ENCODE peak calls at places on chromosome 22, in nine cellular contexts. V is CD8-positive, alpha-beta T cell; R is K562; B is A549; L is coronary artery; U is stomach; C is heart left ventricle; K is AG04449; Q is PC-3. M is an unnamed sample.

GRCh38 chr22:33841281-33842005 is 78.8 kb downstream of the LARGE1 start:
- DNase-seq in V (no peak), R (no peak), B (no peak), L (no peak), U (no peak), C (no peak), K (no peak), Q (no peak), M (peak)

GRCh38 chr22:25069758-25070461 is 117.4 kb downstream of the KIAA1671 start:
- DNase-seq in V (peak), R (no peak), B (no peak), L (no peak), U (no peak), C (no peak), K (no peak), Q (no peak), M (peak)

GRCh38 chr22:41939981-41940852 is 6.7 kb downstream of the CENPM start:
- DNase-seq in V (peak), R (peak), B (peak), L (no peak), U (peak), C (no peak), K (no peak), Q (no peak), M (no peak)

GRCh38 chr22:33542153-33542552 is 378.1 kb downstream of the LARGE1 start:
- DNase-seq in V (no peak), R (no peak), B (no peak), L (no peak), U (no peak), C (no peak), K (no peak), Q (no peak), M (no peak)

GRCh38 chr22:30821863-30822215 is 127.2 kb downstream of the OSBP2 start:
- DNase-seq in V (no peak), R (no peak), B (no peak), L (peak), U (no peak), C (no peak), K (no peak), Q (no peak), M (no peak)

GRCh38 chr22:41290262-41291221 is 4.6 kb upstream of the RANGAP1 start:
- DNase-seq in V (no peak), R (no peak), B (peak), L (no peak), U (no peak), C (peak), K (peak), Q (peak), M (peak)

GRCh38 chr22:48750282-48750681 is 1077.4 kb downstream of the BRD1 start:
- DNase-seq in V (no peak), R (no peak), B (no peak), L (peak), U (no peak), C (no peak), K (no peak), Q (no peak), M (no peak)

GRCh38 chr22:31179345-31179744 is 19.4 kb downstream of the RNF185 start:
- DNase-seq in V (no peak), R (no peak), B (peak), L (no peak), U (no peak), C (no peak), K (no peak), Q (peak), M (no peak)

GRCh38 chr22:33832558-33833151 is 87.6 kb downstream of the LARGE1 start:
- DNase-seq in V (no peak), R (no peak), B (no peak), L (no peak), U (peak), C (no peak), K (no peak), Q (no peak), M (peak)

GRCh38 chr22:48696371-48696770 is 1131.3 kb downstream of the BRD1 start:
- DNase-seq in V (no peak), R (no peak), B (no peak), L (no peak), U (no peak), C (peak), K (no peak), Q (no peak), M (no peak)

GRCh38 chr22:35375031-35375430 is 5.9 kb upstream of the HMOX1 start:
- DNase-seq in V (no peak), R (no peak), B (no peak), L (no peak), U (no peak), C (no peak), K (no peak), Q (peak), M (peak)

GRCh38 chr22:25514436-25514835 is 50.0 kb upstream of the GRK3 start:
- DNase-seq in V (no peak), R (no peak), B (peak), L (no peak), U (no peak), C (no peak), K (no peak), Q (peak), M (no peak)

GRCh38 chr22:35630387-35630793 is 13.3 kb upstream of the MB start:
- DNase-seq in V (no peak), R (no peak), B (peak), L (no peak), U (no peak), C (no peak), K (peak), Q (peak), M (peak)

GRCh38 chr22:29710922-29711593 is 8.7 kb upstream of the CABP7 start:
- DNase-seq in V (no peak), R (no peak), B (no peak), L (no peak), U (peak), C (peak), K (no peak), Q (no peak), M (no peak)

GRCh38 chr22:28904211-28904808 is 20.9 kb downstream of the ZNRF3 start:
- DNase-seq in V (no peak), R (no peak), B (no peak), L (no peak), U (no peak), C (no peak), K (no peak), Q (no peak), M (peak)

GRCh38 chr22:40898850-40899357 is 37.0 kb upstream of the DNAJB7 start:
- DNase-seq in V (no peak), R (peak), B (peak), L (no peak), U (no peak), C (no peak), K (no peak), Q (peak), M (peak)

GRCh38 chr22:35317680-35318290 is 18.1 kb downstream of the TOM1 start:
- DNase-seq in V (no peak), R (no peak), B (no peak), L (no peak), U (no peak), C (no peak), K (no peak), Q (no peak), M (no peak)

GRCh38 chr22:45376703-45377102 is 36.7 kb downstream of the SMC1B start:
- DNase-seq in V (no peak), R (no peak), B (no peak), L (no peak), U (no peak), C (no peak), K (no peak), Q (no peak), M (peak)

GRCh38 chr22:35808377-35808776 is 90.7 kb downstream of the APOL5 start:
- DNase-seq in V (no peak), R (no peak), B (no peak), L (no peak), U (no peak), C (no peak), K (no peak), Q (no peak), M (no peak)

GRCh38 chr22:31952459-31952858 is 8.1 kb downstream of the YWHAH start:
- DNase-seq in V (no peak), R (no peak), B (no peak), L (no peak), U (no peak), C (no peak), K (peak), Q (peak), M (peak)

GRCh38 chr22:29617922-29618629 is 14.6 kb downstream of the NF2 start:
- DNase-seq in V (no peak), R (no peak), B (no peak), L (no peak), U (no peak), C (no peak), K (no peak), Q (peak), M (peak)

GRCh38 chr22:33657670-33658069 is 262.6 kb downstream of the LARGE1 start:
- DNase-seq in V (no peak), R (no peak), B (no peak), L (no peak), U (no peak), C (no peak), K (no peak), Q (no peak), M (no peak)

GRCh38 chr22:25235547-25236290 is 16.3 kb downstream of the CRYBB2 start:
- DNase-seq in V (peak), R (peak), B (peak), L (peak), U (peak), C (peak), K (no peak), Q (peak), M (peak)

DNA sequence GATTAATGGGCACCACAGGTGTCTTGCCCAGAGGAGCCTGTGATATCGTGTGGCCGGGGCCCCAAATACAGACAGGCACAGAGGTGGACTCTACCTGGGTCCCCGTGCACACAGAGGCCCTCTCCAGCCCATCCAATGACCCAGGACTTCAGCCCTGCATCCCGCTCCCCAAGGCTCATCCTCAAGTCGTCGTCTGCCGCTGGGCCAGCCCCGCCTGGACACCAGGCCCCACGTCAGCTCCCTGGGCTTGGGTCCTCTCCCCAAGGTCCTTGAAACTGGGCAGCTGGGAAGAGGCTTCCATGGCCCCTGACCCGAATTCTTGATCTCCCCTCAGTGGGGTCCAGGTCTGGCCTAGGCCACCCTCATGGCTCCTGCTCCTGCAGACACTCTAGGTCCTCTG is 20.2 kb downstream of the SHISAL1 start:
- DNase-seq in V (no peak), R (no peak), B (no peak), L (no peak), U (no peak), C (no peak), K (no peak), Q (no peak), M (no peak)
- TF ChIP-seq CTCF in V (no peak), R (no peak), B (no peak), L (no peak), U (no peak), C (no peak), K (no peak), Q (no peak), M (no peak)

GRCh38 chr22:46942816-46943783 is 180.7 kb downstream of the TBC1D22A start:
- DNase-seq in V (no peak), R (no peak), B (no peak), L (no peak), U (no peak), C (peak), K (no peak), Q (no peak), M (no peak)
- H3K4me3 ChIP-seq in V (no peak), R (no peak), B (no peak), L (no peak), U (no peak), C (peak), K (no peak), Q (no peak), M (no peak)

DNA sequence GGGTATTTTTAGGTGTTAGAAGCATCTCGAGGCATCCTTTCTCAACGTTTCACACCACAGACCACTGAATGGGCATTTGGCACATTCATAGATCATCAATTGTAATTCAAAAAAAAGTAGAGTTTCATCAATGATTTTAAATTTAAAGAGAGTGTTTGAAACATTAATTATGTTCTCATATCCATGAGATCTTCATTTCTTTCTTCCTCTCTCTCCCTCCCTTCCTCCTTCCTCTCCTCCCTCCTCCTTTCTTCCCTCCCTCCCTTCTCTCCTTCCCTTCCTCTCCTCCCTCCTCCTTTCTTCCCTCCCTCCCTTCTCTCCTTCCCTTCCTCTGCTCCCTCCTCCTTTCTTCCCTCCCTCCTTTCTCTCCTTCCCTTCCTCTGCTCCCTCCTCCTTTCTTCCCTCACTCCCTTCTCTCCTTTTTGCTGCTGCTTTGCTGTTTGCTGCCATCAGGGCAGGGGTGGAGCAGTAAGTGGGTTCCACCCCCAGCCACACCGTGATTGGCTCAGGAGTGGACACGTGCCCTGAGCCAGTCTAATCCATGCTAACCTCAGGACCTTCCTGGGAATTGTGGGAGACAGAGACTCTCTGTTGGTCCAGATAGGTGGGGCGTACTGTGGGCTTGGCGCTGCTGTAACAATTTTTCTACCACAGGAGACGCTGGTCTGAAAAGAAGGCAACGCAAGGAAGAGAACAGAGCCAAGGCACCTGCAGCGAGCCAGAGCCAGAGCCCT is 33.8 kb upstream of the APOBEC3A start:
- DNase-seq in V (no peak), R (peak), B (peak), L (peak), U (peak), C (peak), K (peak), Q (peak), M (peak)
- TF ChIP-seq CTCF in V (no peak), R (peak), B (no peak), L (no peak), U (no peak), C (peak), K (peak), Q (peak), M (peak)

GRCh38 chr22:38083931-38084631 is at the start of gene SLC16A8:
- DNase-seq in V (no peak), R (no peak), B (no peak), L (no peak), U (no peak), C (peak), K (no peak), Q (no peak), M (no peak)
- H3K4me3 ChIP-seq in V (no peak), R (no peak), B (no peak), L (no peak), U (no peak), C (no peak), K (no peak), Q (no peak), M (no peak)

DNA sequence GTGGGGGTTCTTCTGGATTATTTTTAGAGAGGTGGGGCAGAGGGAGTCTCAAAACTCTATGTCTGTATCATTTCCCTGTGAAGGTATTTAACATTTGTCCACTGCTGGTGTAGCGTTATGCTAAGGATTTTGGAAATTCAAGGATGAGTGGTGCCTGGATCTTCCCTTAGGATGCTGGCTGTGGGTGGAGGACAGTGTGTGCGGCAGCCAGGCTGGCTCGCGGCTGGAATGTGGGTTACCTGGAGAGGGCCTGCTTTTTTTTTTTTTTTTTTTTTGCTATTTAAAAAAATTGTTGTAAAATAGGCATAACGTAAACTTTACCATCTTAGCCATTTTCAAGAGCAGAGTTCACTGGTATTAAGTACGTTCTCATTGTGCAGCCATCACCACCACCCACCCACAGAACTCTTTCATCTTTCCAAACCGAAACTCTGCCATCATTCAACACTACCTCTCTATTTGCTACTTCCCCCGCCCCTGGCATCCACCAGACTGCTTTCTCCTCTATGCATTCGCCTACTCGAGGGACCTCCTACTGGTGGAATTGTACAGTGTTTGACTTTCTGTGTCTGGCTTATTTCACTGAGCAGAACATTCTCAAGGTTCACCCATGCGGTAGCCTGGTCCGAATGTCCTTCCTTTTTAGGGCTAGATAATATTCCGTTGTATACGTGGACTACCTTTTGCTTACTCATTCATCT is 67.1 kb downstream of the PARVB start:
- DNase-seq in V (peak), R (peak), B (peak), L (no peak), U (no peak), C (peak), K (no peak), Q (peak), M (peak)
- TF ChIP-seq CTCF in V (no peak), R (peak), B (no peak), L (no peak), U (no peak), C (peak), K (no peak), Q (peak), M (peak)

GRCh38 chr22:49956418-49956770 is 4.2 kb upstream of the PIM3 start:
- DNase-seq in V (peak), R (no peak), B (no peak), L (no peak), U (peak), C (peak), K (no peak), Q (no peak), M (no peak)

GRCh38 chr22:49956914-49957825 is 3.4 kb upstream of the PIM3 start:
- DNase-seq in V (peak), R (no peak), B (no peak), L (no peak), U (peak), C (no peak), K (no peak), Q (no peak), M (no peak)

GRCh38 chr22:49954354-49954753 is 6.2 kb upstream of the PIM3 start:
- DNase-seq in V (no peak), R (no peak), B (no peak), L (no peak), U (peak), C (peak), K (no peak), Q (no peak), M (no peak)

GRCh38 chr22:49954991-49955580 is 5.5 kb upstream of the PIM3 start:
- DNase-seq in V (peak), R (no peak), B (no peak), L (no peak), U (no peak), C (peak), K (no peak), Q (no peak), M (no peak)

DNA sequence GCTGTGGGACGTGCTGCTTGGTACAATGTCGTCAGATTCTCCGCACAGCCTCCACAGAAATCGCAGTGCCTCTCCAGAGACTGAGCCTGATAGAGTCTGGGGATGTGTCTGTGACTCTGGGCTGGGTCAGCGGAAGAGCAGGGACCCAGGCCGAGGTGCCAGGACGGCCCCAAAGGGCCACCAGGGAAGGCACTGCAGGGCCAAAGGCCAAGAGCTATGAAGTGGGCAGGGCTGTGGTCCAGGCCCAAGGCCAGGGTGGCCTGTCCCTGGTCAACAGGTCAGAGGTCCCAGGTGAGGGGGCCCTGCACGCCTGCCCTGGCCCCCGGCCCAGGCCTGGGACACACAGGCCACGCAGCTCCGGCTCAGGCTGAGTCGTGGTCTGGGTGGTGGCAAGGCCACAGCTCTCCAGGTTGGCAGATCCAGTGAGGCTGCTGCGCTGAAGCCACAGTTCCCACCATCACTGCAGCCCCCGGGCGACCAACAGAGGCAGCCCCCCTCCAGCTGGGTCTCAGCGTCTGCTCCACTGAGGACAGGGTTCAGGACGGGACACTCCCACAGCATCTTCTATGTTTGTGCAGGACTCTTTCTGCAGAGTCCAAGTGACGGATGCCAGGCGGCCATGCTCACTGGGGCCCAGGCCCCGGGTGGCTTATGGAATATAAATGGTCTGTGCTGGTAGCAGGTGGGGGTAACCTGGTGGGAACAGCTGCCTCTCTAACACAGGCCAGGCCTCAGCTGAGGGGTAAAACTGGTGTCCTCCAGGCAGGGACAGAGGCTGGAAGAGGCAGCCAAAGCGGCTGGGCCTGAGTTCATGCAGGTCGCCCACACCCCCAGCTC is 4.8 kb upstream of the PIM3 start:
- DNase-seq in V (peak), R (no peak), B (no peak), L (no peak), U (no peak), C (no peak), K (no peak), Q (no peak), M (no peak)
- H3K4me3 ChIP-seq in V (no peak), R (no peak), B (no peak), L (no peak), U (no peak), C (no peak), K (no peak), Q (no peak), M (no peak)

DNA sequence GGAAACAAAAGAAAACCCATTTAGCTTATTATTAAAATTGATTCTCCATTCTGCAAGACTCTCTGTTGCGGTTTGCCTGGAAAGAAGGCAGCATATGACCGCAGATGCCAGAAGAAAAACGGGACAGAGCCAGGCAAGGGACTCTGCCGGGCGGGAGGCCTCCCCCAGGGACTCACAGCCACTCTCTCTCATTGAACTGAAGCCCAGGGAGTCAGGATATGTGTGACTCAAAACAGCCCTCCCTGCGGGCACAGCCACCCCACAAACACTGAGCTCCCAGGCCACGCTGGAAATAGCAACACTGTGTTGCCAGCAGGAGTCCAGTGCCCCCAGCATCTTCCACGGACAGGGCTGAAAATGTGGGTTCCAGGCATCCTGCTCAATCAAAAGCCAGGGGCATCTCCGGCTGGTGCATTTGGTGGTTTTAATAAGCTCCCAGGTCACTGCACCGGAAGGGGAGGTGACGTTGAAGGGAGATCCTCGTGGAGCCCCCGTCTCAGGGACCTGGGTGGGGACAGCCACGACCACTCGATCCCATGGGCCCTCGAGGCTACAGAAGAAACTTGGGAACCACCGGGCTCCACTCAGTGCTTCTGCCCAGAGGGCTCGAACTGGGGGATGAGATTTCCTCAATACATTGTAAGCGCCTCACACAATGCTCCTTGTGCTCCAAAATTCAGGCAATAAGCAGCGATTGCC is 624.5 kb downstream of the TBC1D22A start:
- DNase-seq in V (no peak), R (no peak), B (no peak), L (no peak), U (no peak), C (peak), K (no peak), Q (no peak), M (no peak)
- TF ChIP-seq CTCF in V (no peak), R (no peak), B (no peak), L (no peak), U (no peak), C (no peak), K (no peak), Q (no peak), M (no peak)

GRCh38 chr22:19891350-19892248 is 36.9 kb upstream of the GNB1L start:
- DNase-seq in V (peak), R (peak), B (no peak), L (no peak), U (no peak), C (no peak), K (no peak), Q (peak), M (peak)
- H3K4me3 ChIP-seq in V (peak), R (no peak), B (no peak), L (no peak), U (peak), C (no peak), K (no peak), Q (peak), M (no peak)

M was measured in fibroblast of the aortic adventitia.